ENCODE peak calls at places on chromosomes 11 and 22, in six cellular contexts. G is adrenal gland; S is SW480; X is GM04504; N is neural crest cell; E is stimulated activated CD4-positive, alpha-beta T cell treated with anti-CD3 and anti-CD28 coated beads, Interleukin-2, amount 100 ng/mL, for 48 hours. J is an unnamed sample.

GRCh38 chr11:561148-562003 is 606 bp downstream of the RASSF7 start:
- DNase-seq in X (no peak), G (no peak), S (peak; percentile 91), N (no peak), E (no peak), J (no peak)

GRCh38 chr11:121426476-121427454 is 25.3 kb upstream of the SORL1 start:
- DNase-seq in S (peak; percentile 10), N (peak; percentile 26), E (peak; percentile 53), G (peak; percentile 27), X (no peak), J (peak; percentile 8)

GRCh38 chr22:42519544-42520237 is at the start of gene RRP7A:
- DNase-seq in N (peak; percentile 76), G (peak; percentile 80), S (peak; percentile 47), X (peak; percentile 29), E (peak; percentile 86), J (peak; percentile 77)

GRCh38 chr11:65884716-65885092 is 3.6 kb downstream of the FIBP start:
- DNase-seq in N (peak; percentile 81), X (no peak), G (peak; percentile 84), E (peak; percentile 85), S (peak; percentile 70), J (peak; percentile 65)

GRCh38 chr22:39706406-39707150 is 136.0 kb downstream of the CACNA1I start:
- DNase-seq in E (no peak), S (no peak), X (no peak), N (no peak), G (no peak), J (no peak)

GRCh38 chr22:39296535-39296934 is 22.9 kb downstream of the RPL3 start:
- DNase-seq in N (no peak), G (no peak), E (no peak), X (no peak), S (no peak), J (no peak)

GRCh38 chr11:40186401-40187091 is 1272.9 kb downstream of the LRRC4C start:
- DNase-seq in S (peak; percentile 29), N (no peak), G (no peak), X (no peak), E (no peak), J (peak; percentile 73)

GRCh38 chr22:42074153-42074750 is at the start of gene PHETA2:
- DNase-seq in X (peak; percentile 30), N (no peak), S (no peak), G (peak; percentile 35), E (peak; percentile 51), J (no peak)

GRCh38 chr11:118918686-118919280 is 6.9 kb downstream of the BCL9L start:
- DNase-seq in N (no peak), G (no peak), E (no peak), S (peak; percentile 44), X (no peak), J (no peak)

J was measured in NCI-H2227 treated with DMSO at 0.1 percent for 48 hours.